ENCODE peak calls at places on chromosomes 4 and X, in four cellular contexts. One of them, this sample, is unnamed. For H3K36me3, the result is how much of the 10 kb centered on the place peaks cover.

GRCh38 chrX:132676561-132677186 is 187.8 kb upstream of the MBNL3 start:
- DNase-seq in lung: no peak
- DNase-seq in ovary: no peak
- DNase-seq in fibroblast of lung: no peak
- DNase-seq in this sample: no peak

GRCh38 chr4:174604198-174604597 is 81.9 kb upstream of the HPGD start:
- DNase-seq in lung: no peak
- DNase-seq in ovary: no peak
- DNase-seq in fibroblast of lung: peak
- DNase-seq in this sample: no peak

GRCh38 chr4:158065176-158065575 is 107.6 kb downstream of the GASK1B start:
- DNase-seq in lung: no peak
- DNase-seq in ovary: no peak
- DNase-seq in fibroblast of lung: no peak
- DNase-seq in this sample: no peak

GRCh38 chrX:23383411-23383810 is 48.8 kb downstream of the PTCHD1 start:
- DNase-seq in lung: no peak
- DNase-seq in ovary: no peak
- DNase-seq in fibroblast of lung: peak
- DNase-seq in this sample: no peak

GRCh38 chrX:283115-283845 is 2.1 kb downstream of the PLCXD1 start:
- DNase-seq in lung: peak
- DNase-seq in ovary: peak
- DNase-seq in fibroblast of lung: peak
- DNase-seq in this sample: peak

GRCh38 chr4:159046683-159047082 is 56.2 kb upstream of the RAPGEF2 start:
- DNase-seq in lung: no peak
- DNase-seq in ovary: no peak
- DNase-seq in fibroblast of lung: no peak
- DNase-seq in this sample: no peak

GRCh38 chrX:110755061-110755460 is 40.6 kb downstream of the CHRDL1 start:
- DNase-seq in lung: no peak
- DNase-seq in ovary: no peak
- DNase-seq in fibroblast of lung: peak
- DNase-seq in this sample: no peak

GRCh38 chr4:121740796-121741409 is 24.1 kb downstream of the SMIM43 start:
- DNase-seq in lung: no peak
- DNase-seq in ovary: no peak
- DNase-seq in fibroblast of lung: no peak
- DNase-seq in this sample: no peak

GRCh38 chrX:49930046-49930445 is 7.7 kb downstream of the CLCN5 start:
- DNase-seq in lung: no peak
- DNase-seq in ovary: no peak
- DNase-seq in fibroblast of lung: no peak
- DNase-seq in this sample: no peak

GRCh38 chrX:133723930-133724329 is 261.5 kb downstream of the GPC3 start:
- DNase-seq in lung: no peak
- DNase-seq in ovary: no peak
- DNase-seq in fibroblast of lung: no peak
- DNase-seq in this sample: no peak

GRCh38 chrX:129744881-129745321 is 6.1 kb downstream of the XPNPEP2 start:
- DNase-seq in lung: no peak
- DNase-seq in ovary: no peak
- DNase-seq in fibroblast of lung: no peak
- DNase-seq in this sample: no peak

GRCh38 chrX:44961817-44962607 is 89.0 kb downstream of the KDM6A start:
- DNase-seq in lung: no peak
- DNase-seq in ovary: no peak
- DNase-seq in fibroblast of lung: no peak
- DNase-seq in this sample: no peak
- H3K36me3 ChIP-seq in lung: under half
- H3K36me3 ChIP-seq in ovary: under half
- H3K36me3 ChIP-seq in fibroblast of lung: under half
- H3K36me3 ChIP-seq in this sample: under half

GRCh38 chrX:53379008-53379710 is 43.3 kb downstream of the SMC1A start:
- DNase-seq in lung: no peak
- DNase-seq in ovary: no peak
- DNase-seq in fibroblast of lung: no peak
- DNase-seq in this sample: no peak
- H3K36me3 ChIP-seq in lung: under half
- H3K36me3 ChIP-seq in ovary: under half
- H3K36me3 ChIP-seq in fibroblast of lung: under half
- H3K36me3 ChIP-seq in this sample: under half

GRCh38 chr4:94506822-94507221 is 55.1 kb downstream of the PDLIM5 start:
- DNase-seq in lung: no peak
- DNase-seq in ovary: no peak
- DNase-seq in fibroblast of lung: no peak
- DNase-seq in this sample: no peak

GRCh38 chr4:94508256-94508655 is 56.5 kb downstream of the PDLIM5 start:
- DNase-seq in lung: no peak
- DNase-seq in ovary: no peak
- DNase-seq in fibroblast of lung: no peak
- DNase-seq in this sample: no peak

GRCh38 chr4:94507281-94507680 is 55.5 kb downstream of the PDLIM5 start:
- DNase-seq in lung: no peak
- DNase-seq in ovary: no peak
- DNase-seq in fibroblast of lung: peak
- DNase-seq in this sample: no peak

GRCh38 chr4:94507708-94508107 is 56.0 kb downstream of the PDLIM5 start:
- DNase-seq in lung: no peak
- DNase-seq in ovary: peak
- DNase-seq in fibroblast of lung: peak
- DNase-seq in this sample: peak

GRCh38 chr4:94504545-94504944 is 52.8 kb downstream of the PDLIM5 start:
- DNase-seq in lung: no peak
- DNase-seq in ovary: no peak
- DNase-seq in fibroblast of lung: peak
- DNase-seq in this sample: no peak
- H3K36me3 ChIP-seq in lung: under half
- H3K36me3 ChIP-seq in ovary: under half
- H3K36me3 ChIP-seq in fibroblast of lung: under half
- H3K36me3 ChIP-seq in this sample: under half

GRCh38 chr4:182901337-182901736 is 15.8 kb downstream of the DCTD start:
- DNase-seq in lung: no peak
- DNase-seq in ovary: no peak
- DNase-seq in fibroblast of lung: no peak
- DNase-seq in this sample: no peak

GRCh38 chr4:182904271-182904761 is 12.9 kb downstream of the DCTD start:
- DNase-seq in lung: no peak
- DNase-seq in ovary: no peak
- DNase-seq in fibroblast of lung: no peak
- DNase-seq in this sample: no peak

GRCh38 chr4:182906786-182907185 is 10.4 kb downstream of the DCTD start:
- DNase-seq in lung: no peak
- DNase-seq in ovary: no peak
- DNase-seq in fibroblast of lung: no peak
- DNase-seq in this sample: no peak

GRCh38 chr4:182905038-182905437 is 12.1 kb downstream of the DCTD start:
- DNase-seq in lung: no peak
- DNase-seq in ovary: no peak
- DNase-seq in fibroblast of lung: no peak
- DNase-seq in this sample: no peak

GRCh38 chr4:182903013-182903412 is 14.2 kb downstream of the DCTD start:
- DNase-seq in lung: no peak
- DNase-seq in ovary: no peak
- DNase-seq in fibroblast of lung: no peak
- DNase-seq in this sample: no peak
- H3K36me3 ChIP-seq in lung: under half
- H3K36me3 ChIP-seq in ovary: under half
- H3K36me3 ChIP-seq in fibroblast of lung: under half
- H3K36me3 ChIP-seq in this sample: under half

GRCh38 chr4:2942037-2942531 is 21.1 kb downstream of the NOP14 start:
- DNase-seq in lung: peak
- DNase-seq in ovary: no peak
- DNase-seq in fibroblast of lung: no peak
- DNase-seq in this sample: no peak
- H3K36me3 ChIP-seq in lung: half or more
- H3K36me3 ChIP-seq in ovary: under half
- H3K36me3 ChIP-seq in fibroblast of lung: half or more
- H3K36me3 ChIP-seq in this sample: under half

DNA sequence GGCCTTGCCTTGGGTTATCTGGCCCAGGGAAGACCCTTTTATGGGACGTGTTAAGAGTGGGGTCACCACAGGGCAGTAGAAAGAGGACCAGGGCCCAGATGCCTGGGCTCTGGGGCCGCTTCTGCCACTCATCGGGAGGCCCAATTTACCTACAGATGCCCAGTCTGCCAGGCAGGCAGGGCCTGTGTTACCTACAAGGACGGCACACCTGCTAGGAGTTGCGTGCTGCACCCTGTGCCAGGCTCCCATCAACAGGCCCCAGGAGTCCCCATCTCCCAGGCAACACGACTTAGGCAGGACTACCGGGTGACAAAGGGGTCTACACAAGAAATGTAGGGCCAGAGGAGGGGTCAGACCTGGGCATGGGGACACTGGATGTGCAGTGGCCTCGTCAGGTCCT is 34.6 kb downstream of the WDR1 start:
- DNase-seq in lung: no peak
- DNase-seq in ovary: no peak
- DNase-seq in fibroblast of lung: no peak
- DNase-seq in this sample: no peak
- H3K36me3 ChIP-seq in lung: half or more
- H3K36me3 ChIP-seq in ovary: under half
- H3K36me3 ChIP-seq in fibroblast of lung: half or more
- H3K36me3 ChIP-seq in this sample: under half

GRCh38 chr4:82868572-82868971 is 22.4 kb downstream of the SEC31A start:
- DNase-seq in lung: no peak
- DNase-seq in ovary: no peak
- DNase-seq in fibroblast of lung: no peak
- DNase-seq in this sample: no peak
- H3K36me3 ChIP-seq in lung: under half
- H3K36me3 ChIP-seq in ovary: under half
- H3K36me3 ChIP-seq in fibroblast of lung: under half
- H3K36me3 ChIP-seq in this sample: under half

This sample was measured in aorta.